ENCODE peak calls at places on chromosomes 1 and 21, in nine cellular contexts. L, V, B, H, G, Z, I, S and E are unnamed samples.

GRCh38 chr1:170623171-170623570 is 40.8 kb upstream of the PRRX1 start:
- DNase-seq in L (peak), V (peak), B (no peak), H (no peak), G (no peak), Z (no peak), I (no peak), S (peak), E (peak)

GRCh38 chr1:30727796-30728195 is 4.4 kb upstream of the MATN1 start:
- DNase-seq in L (no peak), V (peak), B (no peak), H (no peak), G (no peak), Z (no peak), I (no peak), S (no peak), E (peak)

GRCh38 chr1:6198646-6199297 is 623 bp downstream of the RPL22 start:
- DNase-seq in L (no peak), V (peak), B (no peak), H (peak), G (no peak), Z (no peak), I (no peak), S (no peak), E (no peak)

GRCh38 chr21:42232176-42232825 is 13.4 kb downstream of the ABCG1 start:
- DNase-seq in L (no peak), V (no peak), B (no peak), H (no peak), G (no peak), Z (no peak), I (no peak), S (no peak), E (no peak)

GRCh38 chr1:211789641-211790464 is 40.7 kb downstream of the LPGAT1 start:
- DNase-seq in L (no peak), V (no peak), B (no peak), H (no peak), G (no peak), Z (no peak), I (no peak), S (no peak), E (no peak)

GRCh38 chr1:206503591-206504362 is 3.6 kb upstream of the RASSF5 start:
- DNase-seq in L (peak), V (peak), B (peak), H (peak), G (peak), Z (peak), I (no peak), S (peak), E (peak)

GRCh38 chr1:54791880-54792522 is 9.1 kb downstream of the TTC22 start:
- DNase-seq in L (no peak), V (no peak), B (no peak), H (peak), G (no peak), Z (no peak), I (peak), S (no peak), E (peak)

GRCh38 chr1:196317535-196318522 is 290.4 kb downstream of the KCNT2 start:
- DNase-seq in L (peak), V (peak), B (peak), H (peak), G (peak), Z (no peak), I (peak), S (no peak), E (peak)

GRCh38 chr1:153428790-153429189 is 12.5 kb downstream of the S100A7A start:
- DNase-seq in L (no peak), V (no peak), B (no peak), H (no peak), G (no peak), Z (no peak), I (no peak), S (no peak), E (no peak)

GRCh38 chr1:200989337-200989736 is 34.2 kb downstream of the KIF21B start:
- DNase-seq in L (no peak), V (no peak), B (no peak), H (no peak), G (no peak), Z (no peak), I (no peak), S (no peak), E (no peak)

GRCh38 chr1:4000811-4001251 is 100.8 kb upstream of the C1orf174 start:
- DNase-seq in L (no peak), V (no peak), B (no peak), H (no peak), G (no peak), Z (no peak), I (no peak), S (no peak), E (no peak)

GRCh38 chr1:156870734-156871133 is 10.1 kb downstream of the NTRK1 start:
- DNase-seq in L (peak), V (peak), B (no peak), H (no peak), G (no peak), Z (no peak), I (no peak), S (peak), E (peak)

GRCh38 chr1:108645479-108646184 is 15.3 kb downstream of the HENMT1 start:
- DNase-seq in L (no peak), V (no peak), B (no peak), H (no peak), G (no peak), Z (no peak), I (no peak), S (no peak), E (no peak)

GRCh38 chr1:85297855-85298629 is 21.6 kb upstream of the BCL10 start:
- DNase-seq in L (peak), V (peak), B (peak), H (peak), G (peak), Z (no peak), I (no peak), S (peak), E (peak)

GRCh38 chr1:58919986-58920376 is 136.1 kb upstream of the JUN start:
- DNase-seq in L (no peak), V (no peak), B (no peak), H (no peak), G (no peak), Z (no peak), I (no peak), S (no peak), E (no peak)

GRCh38 chr1:51741121-51741681 is 124.3 kb downstream of the OSBPL9 start:
- DNase-seq in L (no peak), V (no peak), B (no peak), H (no peak), G (no peak), Z (no peak), I (no peak), S (no peak), E (no peak)

GRCh38 chr1:25754421-25755195 is 45.4 kb upstream of the SELENON start:
- DNase-seq in L (no peak), V (no peak), B (no peak), H (no peak), G (no peak), Z (no peak), I (peak), S (no peak), E (no peak)

GRCh38 chr1:113153116-113153803 is 80.3 kb downstream of the LRIG2 start:
- DNase-seq in L (no peak), V (peak), B (no peak), H (no peak), G (no peak), Z (peak), I (no peak), S (no peak), E (no peak)

GRCh38 chr1:92323473-92324453 is 24.9 kb downstream of the RPAP2 start:
- DNase-seq in L (no peak), V (no peak), B (no peak), H (no peak), G (no peak), Z (no peak), I (no peak), S (no peak), E (no peak)

GRCh38 chr1:155729031-155729898 is 40.4 kb downstream of the DAP3 start:
- DNase-seq in L (peak), V (peak), B (peak), H (peak), G (peak), Z (peak), I (peak), S (peak), E (peak)

GRCh38 chr1:204404629-204405028 is 7.0 kb downstream of the PPP1R15B start:
- DNase-seq in L (no peak), V (no peak), B (no peak), H (no peak), G (no peak), Z (no peak), I (no peak), S (no peak), E (no peak)

GRCh38 chr1:165895451-165895871 is 68.0 kb downstream of the UCK2 start:
- DNase-seq in L (peak), V (peak), B (no peak), H (no peak), G (no peak), Z (no peak), I (no peak), S (no peak), E (peak)

GRCh38 chr1:227889047-227889862 is 58.5 kb downstream of the WNT9A start:
- DNase-seq in L (no peak), V (no peak), B (no peak), H (no peak), G (no peak), Z (no peak), I (no peak), S (no peak), E (no peak)

DNA sequence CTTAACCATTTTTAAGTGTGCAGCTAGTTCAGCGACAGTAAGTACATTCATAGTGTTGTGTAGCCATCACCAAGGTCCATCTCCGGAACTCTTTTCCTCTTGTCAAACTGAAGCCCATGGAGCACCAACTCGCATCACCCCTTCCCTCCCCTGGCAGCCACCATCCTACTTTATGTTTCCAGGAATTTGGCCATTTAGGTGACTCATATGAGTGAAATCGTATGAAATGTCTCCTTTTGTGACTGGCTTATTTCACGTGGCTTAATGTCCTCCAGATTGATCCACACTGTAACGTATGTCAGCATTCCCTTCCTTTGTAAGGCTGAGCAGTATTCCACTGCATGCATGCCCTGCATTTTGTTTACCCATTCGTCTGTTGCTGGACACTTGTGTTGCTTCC is 2.5 kb downstream of the COL6A2 start:
- DNase-seq in L (peak), V (peak), B (peak), H (no peak), G (peak), Z (peak), I (no peak), S (no peak), E (peak)
- H3K4me3 ChIP-seq in L (peak), V (peak), B (peak), H (no peak), G (peak), Z (no peak), I (no peak), S (no peak), E (peak)

GRCh38 chr1:1051127-1051810 is 22.8 kb downstream of the RNF223 start:
- DNase-seq in L (no peak), V (no peak), B (no peak), H (no peak), G (no peak), Z (no peak), I (no peak), S (no peak), E (no peak)
- H3K4me3 ChIP-seq in L (no peak), V (no peak), B (no peak), H (no peak), G (no peak), Z (no peak), I (no peak), S (no peak), E (no peak)

DNA sequence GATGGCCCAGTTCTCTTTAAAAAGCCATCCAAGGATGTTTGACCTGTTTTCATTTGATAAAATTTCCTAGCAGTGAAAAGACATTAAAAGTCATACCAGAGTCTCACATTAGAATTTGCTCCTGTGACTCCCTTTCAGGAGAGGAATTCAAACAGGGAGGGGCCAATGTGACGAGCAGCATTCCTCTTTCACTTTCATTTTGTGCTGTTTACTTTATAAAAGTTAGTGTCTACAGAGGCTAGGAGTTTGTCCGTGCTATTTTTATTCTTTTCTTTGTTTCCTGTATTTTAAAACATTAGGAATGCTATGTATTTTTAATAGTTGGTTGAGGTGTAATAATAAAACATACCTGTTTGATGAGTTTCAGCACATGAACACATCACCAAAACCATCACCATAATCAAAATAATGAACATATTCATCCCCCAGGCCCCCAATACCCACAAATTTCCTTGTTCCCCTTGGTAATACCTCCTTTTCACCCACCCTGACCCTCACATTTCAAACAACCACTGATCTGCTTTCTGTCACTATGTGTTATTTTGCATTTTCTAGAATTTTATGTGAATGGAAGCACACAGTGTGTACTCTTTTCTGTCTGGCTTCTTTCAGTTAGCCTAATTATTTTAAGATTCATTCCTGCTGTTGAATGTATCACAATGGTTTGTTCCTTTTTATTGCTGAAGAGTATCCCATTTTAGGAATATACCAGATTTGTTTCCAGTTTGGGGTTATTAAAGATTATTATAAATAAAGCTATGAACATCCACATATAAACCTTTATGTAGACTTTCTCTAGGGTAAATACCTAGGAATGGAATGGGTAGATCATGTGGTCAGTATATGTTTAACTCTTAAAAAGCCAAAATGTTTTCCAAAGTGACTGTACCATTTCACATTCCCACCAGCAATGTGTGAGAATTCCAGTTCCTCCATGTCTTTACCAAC is 129.5 kb downstream of the TENT5C start:
- DNase-seq in L (peak), V (peak), B (peak), H (no peak), G (peak), Z (peak), I (peak), S (peak), E (peak)
- H3K4me3 ChIP-seq in L (peak), V (peak), B (peak), H (peak), G (peak), Z (no peak), I (no peak), S (peak), E (peak)

GRCh38 chr1:176701151-176701866 is 238.3 kb downstream of the PAPPA2 start:
- DNase-seq in L (no peak), V (no peak), B (no peak), H (no peak), G (no peak), Z (no peak), I (peak), S (no peak), E (no peak)
- H3K4me3 ChIP-seq in L (no peak), V (no peak), B (no peak), H (no peak), G (no peak), Z (no peak), I (no peak), S (no peak), E (no peak)

DNA sequence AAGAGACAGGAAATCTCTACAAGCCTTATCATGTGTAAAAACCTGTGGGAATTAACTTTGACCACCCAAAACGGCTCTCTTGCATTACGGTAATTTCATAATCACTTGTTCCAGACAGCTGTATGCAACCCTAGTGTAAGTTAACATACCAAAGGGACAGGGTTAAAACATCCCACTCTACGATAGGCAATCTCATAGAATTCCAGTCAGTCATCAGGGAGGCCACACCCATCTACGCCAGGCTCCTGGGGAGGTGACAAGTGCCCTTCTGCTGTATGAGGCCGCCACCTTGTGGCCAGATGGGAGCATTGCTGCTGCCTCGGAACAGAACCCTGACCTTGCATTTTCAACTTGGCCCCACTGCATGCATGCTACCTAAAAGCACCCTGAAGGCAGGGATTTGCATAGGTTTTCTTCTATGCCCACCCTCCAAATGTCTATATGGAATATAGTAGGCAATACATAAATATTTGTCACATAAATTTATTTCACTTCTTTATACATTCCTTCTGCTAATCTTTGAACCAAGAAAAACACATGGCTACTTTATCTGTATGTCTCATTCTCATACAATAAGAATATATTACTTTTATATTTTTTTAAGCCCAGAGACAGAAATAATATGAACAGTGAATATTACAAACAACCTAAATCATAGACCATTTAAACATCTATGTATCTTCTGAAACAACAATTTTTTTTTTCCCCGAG is 12.6 kb downstream of the HSF2BP start:
- DNase-seq in L (peak), V (peak), B (peak), H (peak), G (peak), Z (peak), I (peak), S (peak), E (peak)
- H3K4me3 ChIP-seq in L (no peak), V (no peak), B (no peak), H (no peak), G (peak), Z (no peak), I (no peak), S (no peak), E (no peak)

GRCh38 chr1:110390692-110391232 is at the start of gene SLC16A4:
- DNase-seq in L (peak), V (peak), B (peak), H (peak), G (peak), Z (no peak), I (peak), S (peak), E (peak)
- H3K4me3 ChIP-seq in L (peak), V (peak), B (no peak), H (peak), G (peak), Z (no peak), I (no peak), S (peak), E (peak)

GRCh38 chr1:94928293-94928939 is 1.5 kb upstream of the CNN3 start:
- DNase-seq in L (no peak), V (no peak), B (no peak), H (no peak), G (no peak), Z (no peak), I (no peak), S (no peak), E (no peak)

GRCh38 chr1:94931254-94931841 is 4.4 kb upstream of the CNN3 start:
- DNase-seq in L (no peak), V (no peak), B (no peak), H (no peak), G (no peak), Z (no peak), I (no peak), S (no peak), E (no peak)

GRCh38 chr1:94929816-94930215 is 2.9 kb upstream of the CNN3 start:
- DNase-seq in L (no peak), V (no peak), B (no peak), H (no peak), G (no peak), Z (no peak), I (no peak), S (no peak), E (no peak)

GRCh38 chr1:94927405-94928175 is 680 bp upstream of the CNN3 start:
- DNase-seq in L (peak), V (peak), B (no peak), H (no peak), G (peak), Z (peak), I (peak), S (no peak), E (peak)

DNA sequence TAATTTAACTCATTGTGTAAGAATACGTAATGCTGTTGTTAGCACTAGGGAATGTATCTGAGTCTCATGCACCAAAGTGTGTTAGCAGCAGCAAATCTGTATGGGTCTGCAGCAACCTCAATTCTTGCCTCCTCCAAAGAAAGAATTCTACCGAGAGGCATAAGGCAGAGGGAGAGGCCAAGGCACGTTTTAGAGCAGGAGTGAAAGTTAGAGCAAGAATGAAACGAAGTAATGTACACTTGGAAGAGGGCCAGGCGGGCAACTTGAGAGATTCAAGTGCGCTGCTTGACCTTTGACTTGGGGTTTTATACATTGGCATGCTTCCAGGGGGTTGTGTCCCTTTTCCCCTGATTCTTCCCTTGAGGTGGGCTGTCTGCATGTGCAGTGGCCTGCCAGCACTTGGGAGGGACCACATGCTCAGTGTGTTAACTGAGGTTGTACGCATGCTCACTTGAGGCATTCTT is 2.5 kb upstream of the CNN3 start:
- DNase-seq in L (no peak), V (no peak), B (no peak), H (no peak), G (no peak), Z (peak), I (no peak), S (no peak), E (no peak)
- H3K4me3 ChIP-seq in L (no peak), V (peak), B (no peak), H (no peak), G (peak), Z (no peak), I (peak), S (no peak), E (peak)